ENCODE peak calls at places on chromosomes 3 and 15, in seven cellular contexts. J is tibial artery, N is kidney, O is cardiac muscle cell, T is A673, I is AG09319, M is breast epithelium. Q is an unnamed sample.

GRCh38 chr3:128341659-128342395 is 124.9 kb downstream of the DNAJB8 start:
- DNase-seq in J (no peak), O (no peak), N (peak), I (no peak), T (no peak), M (no peak), Q (no peak)

GRCh38 chr3:195226900-195227447 is 44.0 kb downstream of the XXYLT1 start:
- DNase-seq in T (peak), O (peak), N (peak), J (no peak), I (no peak), M (no peak), Q (peak)

GRCh38 chr15:40058476-40059140 is 19.6 kb upstream of the SRP14 start:
- DNase-seq in O (no peak), J (no peak), T (no peak), M (no peak), I (peak), N (no peak), Q (no peak)

GRCh38 chr3:73804204-73804603 is 179.5 kb upstream of the PDZRN3 start:
- DNase-seq in N (no peak), I (no peak), M (no peak), T (no peak), O (no peak), J (no peak), Q (no peak)

GRCh38 chr3:102084712-102085111 is 235.4 kb downstream of the NFKBIZ start:
- DNase-seq in I (no peak), T (no peak), N (no peak), J (no peak), M (no peak), O (no peak), Q (no peak)

GRCh38 chr3:177487635-177488186 is 290.4 kb upstream of the TBL1XR1 start:
- DNase-seq in T (no peak), O (no peak), M (no peak), J (no peak), I (no peak), N (no peak), Q (no peak)

GRCh38 chr15:83653288-83653638 is 660 bp upstream of the ADAMTSL3 start:
- DNase-seq in N (no peak), T (no peak), M (no peak), O (no peak), I (no peak), J (peak), Q (no peak)

GRCh38 chr15:31108836-31109235 is 7.3 kb upstream of the TRPM1 start:
- DNase-seq in J (no peak), I (no peak), O (no peak), T (no peak), M (no peak), N (no peak), Q (no peak)

GRCh38 chr3:23834082-23834870 is 28.5 kb downstream of the UBE2E1 start:
- DNase-seq in T (peak), N (no peak), O (no peak), M (no peak), J (no peak), I (no peak), Q (no peak)
- TF ChIP-seq CTCF in T (peak), N (peak), O (no peak), M (no peak), J (no peak), I (no peak), Q (no peak)

DNA sequence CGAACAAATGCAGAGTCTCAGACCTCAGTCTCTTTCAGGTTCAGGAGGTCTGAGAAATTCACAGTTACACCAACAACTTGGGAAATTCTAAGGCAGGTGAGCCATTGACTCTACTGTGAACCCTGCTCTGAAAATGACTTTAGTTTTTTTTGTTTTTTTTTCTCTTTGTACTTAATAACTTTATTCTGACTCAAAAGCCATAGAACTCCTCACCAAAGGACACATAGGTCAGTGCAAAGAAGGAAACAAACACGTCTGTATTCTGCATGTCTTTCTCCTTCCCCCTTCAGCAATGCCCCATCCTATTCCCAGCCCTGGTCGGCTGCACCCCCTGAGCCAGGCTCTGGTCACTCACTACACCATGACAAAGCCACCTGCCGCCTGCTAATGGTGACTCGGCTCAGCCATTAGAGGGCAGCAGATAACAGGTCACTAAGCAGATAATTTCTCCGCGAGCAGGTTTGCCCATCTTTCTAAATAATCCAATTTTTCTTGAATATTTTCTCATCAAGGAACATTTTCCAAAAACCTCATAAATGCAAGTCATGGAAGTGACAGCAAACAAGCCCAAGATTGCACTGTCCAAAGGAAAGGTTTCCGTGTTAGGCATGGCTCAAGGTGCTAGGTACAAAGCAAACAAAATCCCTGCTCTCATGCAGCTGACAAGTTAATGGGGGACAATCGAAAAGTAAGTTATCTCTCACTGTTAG is 37.7 kb downstream of the TM4SF4 start:
- DNase-seq in M (peak), I (peak), T (peak), J (peak), N (no peak), O (peak), Q (peak)
- TF ChIP-seq CTCF in M (peak), I (peak), T (peak), J (peak), N (peak), O (peak), Q (no peak)

GRCh38 chr15:34109775-34110663 is 8.1 kb downstream of the PGBD4 start:
- DNase-seq in I (no peak), O (peak), N (no peak), M (no peak), J (no peak), T (peak), Q (no peak)
- TF ChIP-seq CTCF in I (peak), O (peak), N (peak), M (no peak), J (peak), T (peak), Q (no peak)

DNA sequence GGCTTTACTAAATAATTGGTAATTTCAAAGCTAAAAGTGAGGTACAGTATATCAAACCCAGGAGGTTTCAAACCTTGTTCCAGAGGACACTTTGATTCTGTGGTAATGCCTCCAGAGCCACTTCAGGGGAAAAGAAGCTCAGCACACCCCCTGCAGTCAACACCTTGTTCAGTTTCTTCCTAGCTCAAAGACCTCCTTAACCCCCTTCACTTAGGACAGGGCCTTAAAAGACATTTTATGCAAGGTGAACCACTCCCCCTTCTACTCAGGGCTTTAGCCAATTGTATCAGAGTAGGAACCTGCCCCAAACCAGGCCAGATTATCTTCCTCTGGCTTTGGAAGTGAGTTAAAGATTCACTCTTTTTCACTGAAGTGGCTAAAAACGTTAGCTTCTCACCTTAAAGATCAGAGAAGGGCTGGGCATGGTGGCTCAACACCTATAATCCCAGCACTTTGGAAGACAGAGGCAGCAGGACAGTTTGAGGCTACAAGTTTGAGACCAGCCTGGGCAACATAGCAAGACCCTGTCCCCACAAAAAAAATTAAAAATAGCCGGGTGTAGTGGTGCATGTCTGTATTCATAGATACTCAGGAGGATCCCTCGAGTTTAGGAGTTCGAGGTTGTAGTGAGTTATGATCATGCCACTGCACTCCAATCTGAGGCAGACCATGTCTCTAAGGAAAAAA is 3.4 kb downstream of the DENND6A start:
- DNase-seq in N (no peak), M (no peak), T (no peak), J (no peak), I (no peak), O (no peak), Q (no peak)
- TF ChIP-seq CTCF in N (no peak), M (no peak), T (no peak), J (no peak), I (no peak), O (no peak), Q (no peak)

GRCh38 chr3:69020857-69021256 is 7.4 kb upstream of the EOGT start:
- DNase-seq in J (no peak), O (no peak), M (no peak), I (no peak), T (no peak), N (no peak), Q (no peak)
- TF ChIP-seq CTCF in J (no peak), O (no peak), M (no peak), I (no peak), T (no peak), N (no peak), Q (no peak)

Q was measured in omental fat pad.